ENCODE peak calls at places on chromosomes 3 and 15, in four cellular contexts. P, F, W and V are unnamed samples. For H3K27me3, the result is how much of the 10 kb centered on the place peaks cover.

GRCh38 chr3:13039286-13039896 is 33.8 kb downstream of the IQSEC1 start:
- DNase-seq in P (no peak), F (no peak), W (no peak), V (no peak)

GRCh38 chr15:100721758-100722550 is 119.6 kb downstream of the ASB7 start:
- DNase-seq in P (no peak), F (peak), W (no peak), V (peak)

GRCh38 chr15:34241376-34242350 is 16.8 kb downstream of the EMC4 start:
- DNase-seq in P (no peak), F (peak), W (peak), V (peak)

GRCh38 chr15:99931703-99932603 is 198.7 kb upstream of the LYSMD4 start:
- DNase-seq in P (no peak), F (no peak), W (no peak), V (no peak)

GRCh38 chr3:23439080-23439479 is 236.0 kb downstream of the UBE2E2 start:
- DNase-seq in P (no peak), F (no peak), W (no peak), V (no peak)

GRCh38 chr15:64635486-64635815 is 139.9 kb downstream of the RBPMS2 start:
- DNase-seq in P (no peak), F (peak), W (peak), V (peak)

GRCh38 chr15:70376929-70377691 is 279.4 kb upstream of the TLE3 start:
- DNase-seq in P (no peak), F (no peak), W (peak), V (peak)

GRCh38 chr3:161510510-161511260 is 14.1 kb downstream of the OTOL1 start:
- DNase-seq in P (no peak), F (no peak), W (no peak), V (no peak)

GRCh38 chr15:25739687-25740121 is 123.4 kb downstream of the ATP10A start:
- DNase-seq in P (peak), F (no peak), W (no peak), V (peak)

GRCh38 chr15:67178569-67179210 is 75.8 kb downstream of the AAGAB start:
- DNase-seq in P (no peak), F (no peak), W (peak), V (peak)

GRCh38 chr15:52667597-52667996 is 11.6 kb downstream of the ATOSA start:
- DNase-seq in P (no peak), F (no peak), W (no peak), V (no peak)

DNA sequence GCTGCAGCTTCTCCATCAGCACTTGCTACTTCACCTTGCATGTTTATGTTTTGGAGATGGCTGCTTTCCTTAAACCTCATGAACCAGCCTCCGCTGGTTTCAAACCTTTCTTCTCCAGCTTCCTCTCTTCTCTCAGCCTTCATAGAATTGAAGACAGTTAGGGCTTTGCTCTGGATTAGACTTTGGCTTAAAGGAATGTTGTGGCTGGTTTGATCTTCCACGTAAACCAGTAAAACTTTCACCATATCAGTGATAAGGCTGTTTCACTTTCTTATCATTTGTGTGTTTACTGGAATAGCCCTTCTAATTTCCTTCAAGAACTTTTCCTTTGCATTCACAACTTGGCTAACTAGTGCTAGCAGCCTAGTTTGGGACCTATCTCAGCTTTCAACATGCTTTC is 11.7 kb upstream of the GNAT1 start:
- DNase-seq in P (no peak), F (no peak), W (no peak), V (no peak)
- H3K27me3 ChIP-seq in P (under half), F (under half), W (under half), V (under half)

DNA sequence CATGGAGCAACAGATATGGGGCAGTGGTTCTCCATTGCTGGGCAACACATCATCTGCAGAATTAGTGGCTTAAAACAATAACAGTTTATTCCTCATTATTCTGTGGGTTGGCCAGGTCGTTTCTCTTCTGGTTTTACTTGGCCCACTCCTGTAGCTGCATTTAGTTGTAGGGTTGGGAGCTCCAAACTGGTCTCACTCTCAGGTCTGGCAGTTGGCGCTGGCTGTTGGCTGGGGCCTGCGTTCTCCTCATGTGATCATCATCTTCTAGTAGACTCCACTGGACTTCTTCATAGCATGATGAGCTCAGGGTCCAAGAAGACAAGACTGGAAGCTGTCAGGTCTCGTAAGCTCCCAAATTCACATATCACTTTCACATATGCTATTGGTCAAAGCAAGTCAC is 91.9 kb downstream of the EPHB1 start:
- DNase-seq in P (no peak), F (no peak), W (no peak), V (no peak)
- H3K4me2 ChIP-seq in P (no peak), F (no peak), W (no peak), V (no peak)

DNA sequence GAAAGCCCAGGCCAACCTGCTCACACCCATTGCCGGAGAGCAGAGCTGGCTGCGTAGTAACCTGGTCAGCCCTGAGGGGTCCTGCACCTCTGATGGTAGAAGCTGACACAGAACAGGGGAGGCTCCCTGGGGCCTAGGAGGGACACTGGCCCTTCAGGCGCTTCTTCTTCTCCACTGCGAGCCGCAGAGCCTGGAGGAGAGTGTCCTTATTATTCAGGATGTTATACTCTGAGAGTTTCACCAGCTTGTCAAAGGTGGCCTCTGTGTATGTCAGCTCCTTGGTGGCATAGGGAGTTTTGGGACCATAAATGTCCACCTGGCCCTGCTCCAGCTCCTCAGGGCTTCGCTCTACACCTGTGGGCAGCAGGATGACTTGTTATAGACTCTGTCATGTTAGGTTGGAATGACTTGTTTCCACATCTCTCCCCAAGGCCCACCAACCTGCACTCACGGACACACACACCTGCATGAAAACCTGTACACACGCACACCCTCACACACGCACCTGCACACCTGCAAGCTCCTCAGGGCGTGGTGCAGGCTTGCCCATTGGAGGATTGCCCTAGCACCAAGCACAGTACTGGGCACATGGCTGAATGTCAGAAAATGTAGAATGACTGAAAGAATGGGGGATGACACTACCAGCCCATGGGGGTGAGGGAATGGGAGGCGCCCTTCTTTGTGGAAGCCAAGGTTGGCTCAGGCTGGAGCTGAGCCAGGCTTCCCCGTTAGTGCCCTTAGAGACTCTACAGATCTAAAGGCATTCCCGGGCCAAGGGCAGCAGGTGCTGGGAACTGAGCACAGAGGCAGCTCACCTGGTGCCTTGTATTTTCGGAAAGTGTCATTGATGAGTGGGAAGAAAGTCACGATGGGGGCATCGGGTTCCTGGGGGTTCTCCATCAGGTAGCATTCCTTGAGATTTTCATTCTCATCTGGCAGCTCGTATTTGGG is 11.5 kb upstream of the EHD4 start:
- DNase-seq in P (no peak), F (no peak), W (no peak), V (no peak)
- TF ChIP-seq MAFK in P (no peak), F (no peak), W (no peak), V (no peak)

DNA sequence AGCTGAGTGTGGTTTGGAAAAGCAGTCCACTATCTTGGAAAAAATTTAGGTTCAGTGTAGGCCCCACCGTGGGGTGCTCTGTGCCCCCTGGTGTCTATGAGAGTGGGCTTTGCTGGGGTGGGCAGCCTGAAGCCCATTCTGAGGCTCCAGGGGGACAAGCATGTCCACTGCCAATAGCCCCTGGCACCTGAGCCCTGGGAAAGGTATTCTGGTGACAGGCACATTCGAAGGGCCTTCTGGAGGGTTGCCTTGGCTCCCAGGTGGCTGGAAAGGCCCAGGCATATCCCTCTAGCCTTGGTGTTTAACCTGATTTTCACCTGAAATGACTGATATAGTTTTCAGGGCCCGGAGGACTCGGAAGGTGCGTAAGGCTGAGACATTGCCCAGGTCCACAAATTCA is 36.1 kb downstream of the SCN5A start:
- DNase-seq in P (no peak), F (no peak), W (no peak), V (no peak)
- H3K27me3 ChIP-seq in P (under half), F (under half), W (half or more), V (under half)